ENCODE peak calls at places on chromosome 1, in eight cellular contexts. M is amniotic epithelial cell; A is dermis microvascular lymphatic vessel endothelial cell; T is H9; W is effector memory CD8-positive, alpha-beta T cell; E is substantia nigra; Z is HL-60; H is NCI-H2029. D is an unnamed sample.

GRCh38 chr1:237664327-237664726 is 226.4 kb downstream of the ZP4 start:
- DNase-seq in M (no peak), A (no peak), T (no peak), W (no peak), E (no peak), Z (no peak), H (no peak), D (no peak)

GRCh38 chr1:159879977-159880376 is 17.5 kb upstream of the VSIG8 start:
- DNase-seq in M (peak), A (no peak), T (no peak), W (no peak), E (no peak), Z (peak), H (no peak), D (no peak)

GRCh38 chr1:49050041-49050440 is 273.4 kb upstream of the BEND5 start:
- DNase-seq in M (no peak), A (no peak), T (no peak), W (no peak), E (no peak), Z (no peak), H (no peak), D (no peak)

GRCh38 chr1:25065246-25066238 is 135.5 kb upstream of the RUNX3 start:
- DNase-seq in M (no peak), A (no peak), T (no peak), W (peak), E (no peak), Z (peak), H (no peak), D (no peak)

GRCh38 chr1:17438977-17439249 is 564 bp downstream of the RCC2 start:
- DNase-seq in M (no peak), A (no peak), T (no peak), W (peak), E (no peak), Z (no peak), H (no peak), D (no peak)

GRCh38 chr1:19860418-19860817 is 21.8 kb upstream of the OTUD3 start:
- DNase-seq in M (no peak), A (no peak), T (no peak), W (no peak), E (no peak), Z (no peak), H (peak), D (no peak)

GRCh38 chr1:23282967-23283366 is 61.1 kb downstream of the HNRNPR start:
- DNase-seq in M (peak), A (no peak), T (no peak), W (no peak), E (no peak), Z (no peak), H (no peak), D (no peak)

GRCh38 chr1:220331318-220331717 is 59.1 kb upstream of the RAB3GAP2 start:
- DNase-seq in M (no peak), A (no peak), T (no peak), W (no peak), E (no peak), Z (no peak), H (no peak), D (no peak)

GRCh38 chr1:156465747-156466365 is 34.7 kb downstream of the MEF2D start:
- DNase-seq in M (no peak), A (no peak), T (peak), W (no peak), E (no peak), Z (no peak), H (no peak), D (no peak)

GRCh38 chr1:47940779-47941178 is 56.4 kb downstream of the TRABD2B start:
- DNase-seq in M (peak), A (no peak), T (no peak), W (no peak), E (no peak), Z (no peak), H (peak), D (no peak)

GRCh38 chr1:109918077-109918606 is 7.5 kb downstream of the CSF1 start:
- DNase-seq in M (peak), A (no peak), T (no peak), W (no peak), E (no peak), Z (no peak), H (no peak), D (no peak)

GRCh38 chr1:94983343-94983742 is 56.4 kb upstream of the CNN3 start:
- DNase-seq in M (peak), A (no peak), T (no peak), W (no peak), E (no peak), Z (no peak), H (no peak), D (no peak)

GRCh38 chr1:192639607-192640368 is 3.8 kb downstream of the RGS13 start:
- DNase-seq in M (peak), A (no peak), T (no peak), W (no peak), E (no peak), Z (no peak), H (no peak), D (no peak)

GRCh38 chr1:58158465-58159423 is 387.8 kb downstream of the OMA1 start:
- DNase-seq in M (no peak), A (no peak), T (no peak), W (no peak), E (no peak), Z (no peak), H (no peak), D (no peak)